ENCODE peak calls at places on chromosomes 16 and 17, in eight cellular contexts. I is heart right ventricle; J is C1 segment of cervical spinal cord; M is IMR-90; F is RWPE1; K is activated T-cell treated with anti-CD3 and anti-CD28 coated beads, Interleukin-2, amount 50 U/mL, for 48 hours; E is HepG2; Q is neuronal stem cell. N is an unnamed sample.

GRCh38 chr16:74667215-74667765 is 613 bp upstream of the RFWD3 start:
- DNase-seq in M (peak), Q (peak), E (peak), F (peak), J (no peak), K (peak), I (peak), N (no peak)

GRCh38 chr17:50310455-50311111 is 35.3 kb upstream of the XYLT2 start:
- DNase-seq in E (peak), M (no peak), J (no peak), I (no peak), F (no peak), K (no peak), Q (no peak), N (no peak)

GRCh38 chr17:73042809-73043685 is 49.4 kb downstream of the SLC39A11 start:
- DNase-seq in J (no peak), I (peak), K (no peak), Q (no peak), E (no peak), M (peak), F (no peak), N (no peak)

GRCh38 chr17:42849451-42850157 is 1.4 kb upstream of the AOC3 start:
- DNase-seq in J (no peak), F (no peak), K (no peak), E (no peak), M (no peak), I (no peak), Q (no peak), N (no peak)

GRCh38 chr16:86086471-86086870 is 187.5 kb downstream of the IRF8 start:
- DNase-seq in F (no peak), E (no peak), I (no peak), M (no peak), J (no peak), K (no peak), Q (no peak), N (no peak)

GRCh38 chr17:4988168-4988567 is 693 bp upstream of the CAMTA2 start:
- DNase-seq in K (no peak), J (no peak), Q (no peak), F (no peak), E (no peak), M (no peak), I (no peak), N (peak)

GRCh38 chr17:78441271-78441986 is 63.0 kb downstream of the PGS1 start:
- DNase-seq in J (no peak), M (no peak), E (no peak), F (no peak), K (no peak), Q (no peak), I (no peak), N (no peak)

GRCh38 chr17:42920922-42921321 is 20.3 kb downstream of the G6PC1 start:
- DNase-seq in Q (no peak), F (no peak), I (peak), K (no peak), J (no peak), M (no peak), E (peak), N (no peak)

GRCh38 chr17:49434821-49435581 is 20.3 kb upstream of the PHB1 start:
- DNase-seq in Q (peak), K (peak), M (peak), J (no peak), E (peak), I (peak), F (peak), N (peak)

GRCh38 chr16:82082543-82083244 is 47.6 kb downstream of the HSD17B2 start:
- DNase-seq in K (no peak), F (peak), Q (no peak), I (no peak), M (peak), J (no peak), E (peak), N (peak)